ENCODE peak calls at places on chromosomes 4 and X, in eight cellular contexts. F, A, N, Q, E, D, J and G are unnamed samples.

GRCh38 chr4:76993787-76994641 is 44.5 kb downstream of the SEPTIN11 start:
- DNase-seq in F (no peak), A (peak), N (peak), Q (no peak), E (peak), D (no peak), J (no peak), G (no peak)

GRCh38 chrX:129875669-129876068 is 30.3 kb upstream of the UTP14A start:
- DNase-seq in F (no peak), A (no peak), N (no peak), Q (no peak), E (no peak), D (no peak), J (peak), G (no peak)

GRCh38 chr4:105215609-105216313 is 69.1 kb downstream of the TET2 start:
- DNase-seq in F (no peak), A (no peak), N (no peak), Q (no peak), E (no peak), D (no peak), J (no peak), G (no peak)

GRCh38 chr4:1395941-1396805 is 10.1 kb downstream of the NKX1-1 start:
- DNase-seq in F (peak), A (no peak), N (no peak), Q (no peak), E (no peak), D (no peak), J (no peak), G (peak)

GRCh38 chr4:96598465-96598864 is 758.6 kb downstream of the PDHA2 start:
- DNase-seq in F (no peak), A (no peak), N (no peak), Q (no peak), E (no peak), D (no peak), J (no peak), G (no peak)

GRCh38 chr4:97016186-97016945 is 1126.9 kb downstream of the STPG2 start:
- DNase-seq in F (no peak), A (no peak), N (no peak), Q (no peak), E (no peak), D (peak), J (no peak), G (no peak)

GRCh38 chrX:31500920-31501319 is 429.1 kb upstream of the FTHL17 start:
- DNase-seq in F (no peak), A (no peak), N (no peak), Q (no peak), E (no peak), D (no peak), J (no peak), G (no peak)

GRCh38 chr4:744212-744841 is 38.7 kb downstream of the PCGF3 start:
- DNase-seq in F (peak), A (no peak), N (no peak), Q (no peak), E (no peak), D (no peak), J (no peak), G (no peak)

GRCh38 chrX:134743121-134743520 is 84.8 kb upstream of the PLAC1 start:
- DNase-seq in F (no peak), A (no peak), N (no peak), Q (no peak), E (no peak), D (no peak), J (no peak), G (no peak)

GRCh38 chr4:2792711-2793577 is at the start of gene SH3BP2:
- DNase-seq in F (peak), A (no peak), N (no peak), Q (peak), E (peak), D (no peak), J (peak), G (peak)

GRCh38 chr4:160481696-160482330 is 1378.9 kb downstream of the RAPGEF2 start:
- DNase-seq in F (peak), A (no peak), N (no peak), Q (no peak), E (no peak), D (no peak), J (no peak), G (peak)

GRCh38 chr4:102735578-102735977 is 25.2 kb downstream of the MANBA start:
- DNase-seq in F (no peak), A (no peak), N (no peak), Q (no peak), E (no peak), D (no peak), J (no peak), G (no peak)

GRCh38 chr4:83356899-83357661 is 22.4 kb upstream of the HPSE start:
- DNase-seq in F (no peak), A (no peak), N (no peak), Q (no peak), E (no peak), D (no peak), J (peak), G (no peak)

GRCh38 chrX:72128881-72129280 is 2.8 kb downstream of the RTL5 start:
- DNase-seq in F (no peak), A (no peak), N (no peak), Q (no peak), E (no peak), D (no peak), J (peak), G (no peak)

GRCh38 chr4:61442936-61443335 is 242.8 kb downstream of the ADGRL3 start:
- DNase-seq in F (no peak), A (no peak), N (no peak), Q (no peak), E (no peak), D (no peak), J (no peak), G (no peak)

GRCh38 chr4:40980318-40980883 is 230.6 kb downstream of the NSUN7 start:
- DNase-seq in F (no peak), A (no peak), N (no peak), Q (no peak), E (no peak), D (no peak), J (peak), G (no peak)

GRCh38 chrX:97897998-97898397 is 1014.3 kb downstream of the RPA4 start:
- DNase-seq in F (no peak), A (no peak), N (no peak), Q (no peak), E (no peak), D (no peak), J (no peak), G (no peak)

GRCh38 chr4:165207431-165208321 is at the start of gene KLHL2:
- DNase-seq in F (no peak), A (peak), N (peak), Q (peak), E (peak), D (peak), J (peak), G (peak)